ENCODE peak calls at places on chromosomes 16 and 17, in six cellular contexts. R is GM12878, G is HCT116, M is SK-N-SH, D is H1, W is K562. Z is an unnamed sample.

GRCh38 chr17:12229315-12229714 is 208.6 kb downstream of the MAP2K4 start:
- DNase-seq in M (no peak), R (no peak), W (no peak), D (no peak), G (no peak), Z (no peak)

GRCh38 chr16:68592466-68593337 is 52.4 kb upstream of the CDH3 start:
- DNase-seq in G (no peak), R (no peak), W (no peak), M (no peak), D (no peak), Z (peak)

GRCh38 chr17:53924530-53925455 is 102.1 kb downstream of the KIF2B start:
- DNase-seq in R (no peak), W (no peak), M (no peak), G (no peak), D (no peak), Z (no peak)

GRCh38 chr17:40551874-40552768 is 13.2 kb downstream of the CCR7 start:
- DNase-seq in G (no peak), R (no peak), D (no peak), W (no peak), M (no peak), Z (peak)

GRCh38 chr17:40602445-40603443 is 37.5 kb upstream of the CCR7 start:
- DNase-seq in W (no peak), G (no peak), D (no peak), M (no peak), R (peak), Z (no peak)

GRCh38 chr17:8015957-8016631 is 13.7 kb downstream of the GUCY2D start:
- DNase-seq in M (peak), R (no peak), W (peak), G (no peak), D (no peak), Z (no peak)

GRCh38 chr17:14211246-14211645 is 25.4 kb downstream of the CDRT15 start:
- DNase-seq in W (no peak), R (no peak), D (no peak), M (no peak), G (no peak), Z (no peak)

GRCh38 chr17:39813631-39814030 is 50.5 kb downstream of the IKZF3 start:
- DNase-seq in R (no peak), M (no peak), G (no peak), D (no peak), W (no peak), Z (no peak)

GRCh38 chr16:85641305-85641704 is 28.2 kb downstream of the GSE1 start:
- DNase-seq in R (no peak), W (no peak), M (no peak), D (no peak), G (no peak), Z (no peak)

GRCh38 chr16:12214509-12214908 is 238.0 kb downstream of the SNX29 start:
- DNase-seq in R (no peak), W (no peak), M (no peak), G (no peak), D (no peak), Z (no peak)

GRCh38 chr16:729768-730665 is 3.1 kb downstream of the HAGHL start:
- DNase-seq in W (no peak), M (no peak), R (no peak), G (no peak), D (no peak), Z (no peak)

GRCh38 chr17:55710410-55710809 is 12.3 kb downstream of the TMEM100 start:
- DNase-seq in M (no peak), D (no peak), R (no peak), G (no peak), W (no peak), Z (no peak)

GRCh38 chr16:12462690-12463646 is 340.7 kb downstream of the CPPED1 start:
- DNase-seq in G (no peak), D (no peak), M (no peak), R (no peak), W (no peak), Z (no peak)

GRCh38 chr16:24734382-24734781 is 4.9 kb downstream of the TNRC6A start:
- DNase-seq in G (no peak), M (no peak), W (no peak), R (no peak), D (no peak), Z (no peak)

GRCh38 chr16:28321700-28322411 is 29.5 kb downstream of the SBK1 start:
- DNase-seq in D (no peak), G (peak), R (no peak), W (peak), M (peak), Z (peak)

GRCh38 chr17:36657763-36658490 is 56.5 kb downstream of the MRM1 start:
- DNase-seq in W (peak), R (no peak), D (no peak), M (peak), G (no peak), Z (no peak)

GRCh38 chr16:56964243-56965148 is 2.7 kb downstream of the CETP start:
- DNase-seq in D (peak), R (no peak), G (peak), W (peak), M (peak), Z (peak)

GRCh38 chr17:82598256-82599011 is 49.8 kb downstream of the WDR45B start:
- DNase-seq in G (no peak), M (peak), W (no peak), R (no peak), D (no peak), Z (no peak)

GRCh38 chr17:77807051-77807745 is 151.3 kb upstream of the TNRC6C start:
- DNase-seq in R (no peak), M (no peak), G (no peak), W (no peak), D (no peak), Z (no peak)

GRCh38 chr17:77810536-77810935 is 148.0 kb upstream of the TNRC6C start:
- DNase-seq in D (no peak), R (no peak), G (no peak), M (no peak), W (no peak), Z (no peak)

GRCh38 chr17:77808663-77809425 is 149.7 kb upstream of the TNRC6C start:
- DNase-seq in R (no peak), G (no peak), M (no peak), D (no peak), W (no peak), Z (no peak)

GRCh38 chr17:77809814-77810213 is 148.7 kb upstream of the TNRC6C start:
- DNase-seq in R (no peak), G (no peak), M (no peak), D (no peak), W (no peak), Z (no peak)

DNA sequence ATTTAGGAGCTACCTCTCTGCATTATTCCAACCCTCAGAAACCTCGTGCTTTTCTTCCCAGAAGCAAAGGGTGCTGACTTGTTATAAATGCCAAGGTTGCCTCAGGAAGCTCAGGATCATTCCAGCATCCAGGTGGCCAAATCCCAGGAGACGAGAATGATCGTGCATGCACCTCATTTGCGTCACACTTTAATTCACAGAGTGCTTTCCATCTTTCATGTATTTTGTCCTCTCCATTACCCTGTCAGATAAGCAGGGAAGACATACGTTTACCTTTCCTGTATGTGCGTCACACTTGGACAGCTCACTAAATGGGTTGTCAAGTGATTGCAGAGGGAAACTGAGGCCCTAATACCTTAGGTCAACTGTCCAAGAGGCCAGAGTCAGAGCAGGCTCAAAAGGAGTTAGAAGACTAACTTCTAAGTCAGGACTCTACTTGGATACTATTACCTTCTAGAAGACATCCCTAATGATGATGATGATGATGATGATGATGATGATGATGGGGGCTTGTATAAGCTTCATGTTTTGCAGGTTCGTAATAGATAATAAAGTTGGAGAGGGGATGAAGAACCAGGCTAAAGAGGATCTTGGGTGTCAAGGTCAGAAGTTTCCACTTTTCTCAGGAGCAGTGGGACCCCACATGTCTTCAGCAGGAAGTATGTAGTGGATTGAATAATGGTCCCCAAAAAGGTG is 150.6 kb upstream of the TNRC6C start:
- DNase-seq in R (no peak), M (no peak), G (no peak), D (no peak), W (no peak), Z (no peak)
- TF ChIP-seq JUND in R (no peak), M (no peak), G (no peak), D (no peak), W (no peak), Z (no peak)

DNA sequence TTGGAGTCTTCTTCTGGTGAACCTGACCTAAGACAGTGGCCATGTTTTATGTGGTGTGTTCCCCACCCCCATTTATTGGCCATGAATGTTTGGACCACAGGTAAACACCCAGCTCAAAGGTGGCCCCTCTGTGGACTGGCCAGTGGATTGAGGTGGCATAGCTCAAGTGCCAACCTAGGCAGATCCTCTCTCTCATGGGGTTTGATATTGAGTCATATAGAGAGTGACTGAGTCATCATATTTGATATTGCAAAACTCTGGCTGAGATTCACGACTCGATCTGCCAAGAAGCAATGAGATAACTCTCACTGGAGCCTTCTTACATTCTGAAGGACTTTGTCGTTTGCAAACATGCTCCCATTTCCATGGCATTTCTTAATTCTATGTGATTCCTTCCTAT is 10.5 kb upstream of the TEKT3 start:
- DNase-seq in G (no peak), M (no peak), W (no peak), R (no peak), D (no peak), Z (no peak)
- TF ChIP-seq JUND in G (no peak), M (peak), W (no peak), R (no peak), D (no peak), Z (no peak)

DNA sequence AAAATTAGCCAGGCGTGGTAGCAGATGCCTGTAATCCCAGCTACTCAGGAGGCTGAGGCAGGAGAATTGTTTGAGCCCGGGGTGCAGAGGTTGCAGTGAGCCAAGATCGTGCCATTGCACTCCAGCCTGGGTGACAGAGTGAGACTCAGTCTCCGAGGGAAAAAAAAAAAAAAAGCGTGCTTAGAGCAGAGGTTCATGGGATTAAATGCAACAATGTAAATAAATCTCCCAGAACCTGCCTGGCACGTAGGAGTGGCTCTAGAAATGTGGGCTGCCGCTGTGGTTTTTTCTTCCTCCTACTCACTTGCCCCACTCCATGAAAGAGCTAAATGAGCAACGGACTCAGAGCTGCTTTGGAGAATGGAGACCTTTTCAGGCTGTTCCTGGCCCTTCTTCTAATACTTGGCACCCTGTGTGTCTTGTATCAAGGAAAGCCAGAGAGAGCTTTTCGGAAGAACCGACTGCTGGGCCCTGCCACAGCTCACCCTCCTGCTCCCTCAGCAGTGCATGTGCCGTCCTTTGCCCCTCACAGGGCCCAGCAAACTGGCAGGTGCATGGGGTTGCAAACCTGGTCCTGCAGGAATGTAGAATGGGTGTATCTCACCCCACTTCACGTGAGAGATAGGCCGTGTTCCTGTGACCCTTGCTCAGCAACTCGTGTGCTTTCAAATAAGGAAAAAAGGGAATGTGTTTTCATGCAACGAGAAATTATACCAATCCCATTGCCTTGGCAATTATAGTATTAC is 52.0 kb downstream of the LDHD start:
- DNase-seq in D (no peak), R (no peak), W (no peak), M (no peak), G (no peak), Z (peak)
- TF ChIP-seq JUND in D (no peak), R (no peak), W (no peak), M (no peak), G (no peak), Z (no peak)

GRCh38 chr17:46722662-46723285 is 95.7 kb downstream of the WNT3 start:
- DNase-seq in D (no peak), M (no peak), G (no peak), W (no peak), R (no peak), Z (no peak)

GRCh38 chr17:46717999-46718398 is 100.5 kb downstream of the WNT3 start:
- DNase-seq in R (no peak), D (no peak), G (no peak), M (no peak), W (no peak), Z (no peak)

GRCh38 chr17:46719889-46720288 is 98.6 kb downstream of the WNT3 start:
- DNase-seq in M (no peak), D (no peak), W (no peak), G (no peak), R (no peak), Z (no peak)

GRCh38 chr17:46726106-46726670 is 92.3 kb downstream of the WNT3 start:
- DNase-seq in G (no peak), R (no peak), W (no peak), D (no peak), M (no peak), Z (no peak)

GRCh38 chr17:46720408-46720807 is 98.1 kb downstream of the WNT3 start:
- DNase-seq in G (no peak), W (no peak), M (no peak), R (no peak), D (no peak), Z (peak)
- TF ChIP-seq JUND in G (no peak), W (no peak), M (no peak), R (no peak), D (no peak), Z (no peak)

DNA sequence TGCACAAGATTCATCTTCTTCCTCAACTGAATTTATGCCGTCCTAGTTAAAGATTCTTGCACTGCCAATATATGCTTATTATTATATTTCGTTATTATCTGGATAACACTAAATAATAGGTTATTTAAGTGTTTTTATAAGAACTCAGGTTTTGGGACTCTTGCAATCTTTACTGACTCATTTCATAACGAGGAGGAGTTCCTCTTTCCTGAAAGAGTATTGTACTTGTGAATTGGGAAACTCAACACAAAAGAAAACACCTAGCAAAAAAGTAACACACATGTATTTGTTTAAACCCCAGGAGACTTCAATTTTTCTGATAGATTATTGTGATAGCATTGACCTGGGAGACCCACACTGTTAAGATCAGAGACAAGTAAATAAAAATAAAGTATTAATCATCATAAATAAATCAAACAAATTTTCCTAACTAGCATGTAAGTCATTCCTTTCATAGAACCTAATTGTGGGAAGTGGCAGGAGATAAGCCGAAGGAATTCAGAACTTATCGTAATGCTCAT is 505.8 kb downstream of the KCNJ2 start:
- DNase-seq in R (no peak), M (no peak), D (no peak), W (no peak), G (no peak), Z (no peak)
- TF ChIP-seq JUND in R (no peak), M (no peak), D (no peak), W (no peak), G (no peak), Z (no peak)

GRCh38 chr16:2044541-2044940 is 3.1 kb downstream of the NTHL1 start:
- DNase-seq in M (no peak), D (no peak), R (no peak), W (no peak), G (no peak), Z (no peak)

GRCh38 chr16:2043980-2044451 is 3.6 kb downstream of the NTHL1 start:
- DNase-seq in M (no peak), D (no peak), W (no peak), R (no peak), G (no peak), Z (no peak)

GRCh38 chr16:2042171-2042570 is 5.5 kb downstream of the NTHL1 start:
- DNase-seq in D (no peak), G (no peak), W (no peak), R (no peak), M (no peak), Z (no peak)

GRCh38 chr16:2043296-2043979 is 4.2 kb downstream of the NTHL1 start:
- DNase-seq in G (no peak), D (no peak), R (no peak), W (no peak), M (no peak), Z (no peak)

GRCh38 chr16:2042666-2043295 is 4.9 kb downstream of the NTHL1 start:
- DNase-seq in D (no peak), W (peak), R (no peak), M (no peak), G (no peak), Z (no peak)
- TF ChIP-seq JUND in D (no peak), W (no peak), R (no peak), M (no peak), G (no peak), Z (no peak)

GRCh38 chr17:27573971-27574525 is 56.9 kb upstream of the LGALS9 start:
- DNase-seq in D (no peak), R (no peak), G (no peak), M (no peak), W (peak), Z (no peak)
- TF ChIP-seq JUND in D (no peak), R (no peak), G (no peak), M (no peak), W (peak), Z (no peak)

GRCh38 chr16:55039931-55040330 is 109.3 kb downstream of the IRX5 start:
- DNase-seq in G (no peak), D (no peak), M (no peak), W (no peak), R (no peak), Z (no peak)

GRCh38 chr16:55039042-55039441 is 108.4 kb downstream of the IRX5 start:
- DNase-seq in R (no peak), G (no peak), W (no peak), D (no peak), M (no peak), Z (no peak)

GRCh38 chr16:55041540-55042234 is 111.0 kb downstream of the IRX5 start:
- DNase-seq in D (no peak), W (no peak), R (no peak), M (no peak), G (no peak), Z (no peak)

GRCh38 chr16:55040366-55041086 is 109.9 kb downstream of the IRX5 start:
- DNase-seq in R (no peak), D (no peak), W (no peak), G (no peak), M (no peak), Z (no peak)

DNA sequence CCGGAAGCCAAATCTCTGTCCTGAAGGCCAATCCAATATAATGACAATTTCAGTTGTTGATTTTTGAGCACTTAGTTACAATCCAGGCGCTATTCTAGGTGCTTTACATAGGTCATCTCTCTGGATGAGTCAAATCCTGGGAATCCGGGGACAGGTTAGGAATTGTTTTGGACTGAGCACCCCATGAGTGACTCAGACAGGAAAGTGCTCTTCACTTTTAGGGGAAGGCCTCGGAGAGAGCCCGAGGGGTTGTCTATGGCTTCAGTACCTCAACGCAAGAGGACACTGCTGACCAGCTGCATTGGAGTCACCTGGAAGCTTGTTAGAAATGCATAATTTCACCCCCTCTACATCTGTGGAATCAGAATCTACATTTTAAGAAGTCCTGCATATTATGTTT is 108.8 kb downstream of the IRX5 start:
- DNase-seq in W (no peak), G (no peak), R (no peak), M (no peak), D (no peak), Z (no peak)
- TF ChIP-seq JUND in W (no peak), G (no peak), R (no peak), M (no peak), D (no peak), Z (no peak)

GRCh38 chr17:43858201-43858600 is 11.2 kb downstream of the CD300LG start:
- DNase-seq in M (no peak), W (no peak), G (no peak), R (no peak), D (no peak), Z (no peak)
- TF ChIP-seq JUND in M (no peak), W (no peak), G (no peak), R (no peak), D (no peak), Z (no peak)

Z was measured in T47D.